ENCODE peak calls at places on chromosome 19, in four cellular contexts. One of them, this sample, is unnamed.

GRCh38 chr19:34141036-34141435 is 31.3 kb upstream of the LSM14A start:
- DNase-seq in K562: no peak
- DNase-seq in GM12878: no peak
- DNase-seq in HepG2: no peak
- DNase-seq in this sample: no peak

GRCh38 chr19:49506575-49507105 is 5.8 kb upstream of the FCGRT start:
- DNase-seq in K562: peak
- DNase-seq in GM12878: no peak
- DNase-seq in HepG2: peak
- DNase-seq in this sample: peak

GRCh38 chr19:48513289-48514122 is 1.9 kb upstream of the LMTK3 start:
- DNase-seq in K562: peak
- DNase-seq in GM12878: no peak
- DNase-seq in HepG2: peak
- DNase-seq in this sample: peak

GRCh38 chr19:457636-458035 is 3.2 kb downstream of the SHC2 start:
- DNase-seq in K562: no peak
- DNase-seq in GM12878: no peak
- DNase-seq in HepG2: no peak
- DNase-seq in this sample: no peak

GRCh38 chr19:13122275-13122878 is 4.3 kb downstream of the NACC1 start:
- DNase-seq in K562: no peak
- DNase-seq in GM12878: no peak
- DNase-seq in HepG2: no peak
- DNase-seq in this sample: no peak

GRCh38 chr19:869245-870177 is 10.0 kb downstream of the CFD start:
- DNase-seq in K562: peak
- DNase-seq in GM12878: no peak
- DNase-seq in HepG2: no peak
- DNase-seq in this sample: peak

GRCh38 chr19:12564016-12564664 is 12.9 kb upstream of the ZNF564 start:
- DNase-seq in K562: peak
- DNase-seq in GM12878: peak
- DNase-seq in HepG2: peak
- DNase-seq in this sample: peak

GRCh38 chr19:8973501-8974091 is 36.6 kb downstream of the MUC16 start:
- DNase-seq in K562: peak
- DNase-seq in GM12878: no peak
- DNase-seq in HepG2: no peak
- DNase-seq in this sample: no peak

GRCh38 chr19:7744871-7745270 is 2.5 kb downstream of the CD209 start:
- DNase-seq in K562: no peak
- DNase-seq in GM12878: no peak
- DNase-seq in HepG2: no peak
- DNase-seq in this sample: no peak

GRCh38 chr19:13872695-13873389 is 4.1 kb upstream of the NANOS3 start:
- DNase-seq in K562: peak
- DNase-seq in GM12878: no peak
- DNase-seq in HepG2: no peak
- DNase-seq in this sample: peak

GRCh38 chr19:43551399-43552197 is 18.6 kb downstream of the ZNF575 start:
- DNase-seq in K562: no peak
- DNase-seq in GM12878: no peak
- DNase-seq in HepG2: no peak
- DNase-seq in this sample: no peak

GRCh38 chr19:7862413-7862951 is 11.7 kb downstream of the PRR36 start:
- DNase-seq in K562: peak
- DNase-seq in GM12878: no peak
- DNase-seq in HepG2: no peak
- DNase-seq in this sample: no peak

GRCh38 chr19:47056416-47056815 is 8.0 kb upstream of the TMEM160 start:
- DNase-seq in K562: no peak
- DNase-seq in GM12878: no peak
- DNase-seq in HepG2: no peak
- DNase-seq in this sample: no peak

GRCh38 chr19:17209126-17210036 is 5.8 kb upstream of the USE1 start:
- DNase-seq in K562: peak
- DNase-seq in GM12878: no peak
- DNase-seq in HepG2: no peak
- DNase-seq in this sample: peak

GRCh38 chr19:16518061-16518460 is 21.9 kb downstream of the C19orf44 start:
- DNase-seq in K562: no peak
- DNase-seq in GM12878: no peak
- DNase-seq in HepG2: no peak
- DNase-seq in this sample: no peak

GRCh38 chr19:34732548-34733255 is 1.3 kb upstream of the ZNF181 start:
- DNase-seq in K562: peak
- DNase-seq in GM12878: no peak
- DNase-seq in HepG2: no peak
- DNase-seq in this sample: no peak

GRCh38 chr19:33719366-33720154 is 77.1 kb upstream of the KCTD15 start:
- DNase-seq in K562: no peak
- DNase-seq in GM12878: no peak
- DNase-seq in HepG2: no peak
- DNase-seq in this sample: no peak

GRCh38 chr19:45294291-45295029 is 28.2 kb downstream of the CKM start:
- DNase-seq in K562: no peak
- DNase-seq in GM12878: no peak
- DNase-seq in HepG2: no peak
- DNase-seq in this sample: no peak

GRCh38 chr19:35120492-35120891 is 4.9 kb downstream of the FXYD3 start:
- DNase-seq in K562: no peak
- DNase-seq in GM12878: no peak
- DNase-seq in HepG2: no peak
- DNase-seq in this sample: no peak

GRCh38 chr19:16446108-16447014 is 25.4 kb downstream of the EPS15L1 start:
- DNase-seq in K562: no peak
- DNase-seq in GM12878: peak
- DNase-seq in HepG2: no peak
- DNase-seq in this sample: no peak

GRCh38 chr19:18340990-18341868 is 831 bp downstream of the PGPEP1 start:
- DNase-seq in K562: peak
- DNase-seq in GM12878: no peak
- DNase-seq in HepG2: peak
- DNase-seq in this sample: no peak

GRCh38 chr19:43482193-43482592 is 16.8 kb upstream of the LYPD3 start:
- DNase-seq in K562: no peak
- DNase-seq in GM12878: no peak
- DNase-seq in HepG2: no peak
- DNase-seq in this sample: no peak

GRCh38 chr19:15288146-15288963 is 44.0 kb downstream of the BRD4 start:
- DNase-seq in K562: no peak
- DNase-seq in GM12878: no peak
- DNase-seq in HepG2: no peak
- DNase-seq in this sample: no peak

GRCh38 chr19:11268783-11269267 is 6.5 kb upstream of the DOCK6 start:
- DNase-seq in K562: peak
- DNase-seq in GM12878: no peak
- DNase-seq in HepG2: peak
- DNase-seq in this sample: no peak

GRCh38 chr19:52566588-52566987 is 3.5 kb upstream of the ZNF701 start:
- DNase-seq in K562: peak
- DNase-seq in GM12878: no peak
- DNase-seq in HepG2: no peak
- DNase-seq in this sample: peak

GRCh38 chr19:583198-583967 is 6.3 kb upstream of the HCN2 start:
- DNase-seq in K562: no peak
- DNase-seq in GM12878: no peak
- DNase-seq in HepG2: no peak
- DNase-seq in this sample: no peak

GRCh38 chr19:39223703-39224279 is 19.7 kb upstream of the SYCN start:
- DNase-seq in K562: peak
- DNase-seq in GM12878: no peak
- DNase-seq in HepG2: no peak
- DNase-seq in this sample: no peak

GRCh38 chr19:38251564-38252051 is 4.6 kb downstream of the PPP1R14A start:
- DNase-seq in K562: no peak
- DNase-seq in GM12878: no peak
- DNase-seq in HepG2: no peak
- DNase-seq in this sample: no peak

GRCh38 chr19:17755977-17756670 is 4.8 kb downstream of the FCHO1 start:
- DNase-seq in K562: peak
- DNase-seq in GM12878: peak
- DNase-seq in HepG2: no peak
- DNase-seq in this sample: peak

GRCh38 chr19:51407631-51408131 is 9.8 kb downstream of the SIGLEC10 start:
- DNase-seq in K562: peak
- DNase-seq in GM12878: no peak
- DNase-seq in HepG2: peak
- DNase-seq in this sample: peak

GRCh38 chr19:33324628-33325027 is 22.3 kb upstream of the CEBPA start:
- DNase-seq in K562: no peak
- DNase-seq in GM12878: no peak
- DNase-seq in HepG2: no peak
- DNase-seq in this sample: no peak

GRCh38 chr19:8880864-8881488 is 48.8 kb downstream of the MBD3L1 start:
- DNase-seq in K562: no peak
- DNase-seq in GM12878: no peak
- DNase-seq in HepG2: no peak
- DNase-seq in this sample: no peak

GRCh38 chr19:44925114-44925891 is 10.9 kb downstream of the APOC1 start:
- DNase-seq in K562: no peak
- DNase-seq in GM12878: no peak
- DNase-seq in HepG2: peak
- DNase-seq in this sample: no peak

GRCh38 chr19:14265285-14266036 is 59.5 kb upstream of the ADGRL1 start:
- DNase-seq in K562: no peak
- DNase-seq in GM12878: no peak
- DNase-seq in HepG2: no peak
- DNase-seq in this sample: no peak

GRCh38 chr19:34974631-34975030 is 10.6 kb upstream of the ZNF792 start:
- DNase-seq in K562: no peak
- DNase-seq in GM12878: no peak
- DNase-seq in HepG2: no peak
- DNase-seq in this sample: no peak

GRCh38 chr19:10206226-10206873 is 11.6 kb upstream of the DNMT1 start:
- DNase-seq in K562: no peak
- DNase-seq in GM12878: no peak
- DNase-seq in HepG2: peak
- DNase-seq in this sample: no peak

GRCh38 chr19:33868076-33868735 is 71.5 kb downstream of the KCTD15 start:
- DNase-seq in K562: no peak
- DNase-seq in GM12878: no peak
- DNase-seq in HepG2: no peak
- DNase-seq in this sample: no peak

GRCh38 chr19:38655148-38655824 is 7.8 kb downstream of the ACTN4 start:
- DNase-seq in K562: no peak
- DNase-seq in GM12878: no peak
- DNase-seq in HepG2: no peak
- DNase-seq in this sample: no peak

GRCh38 chr19:16594681-16595091 is 22.5 kb upstream of the SLC35E1 start:
- DNase-seq in K562: no peak
- DNase-seq in GM12878: no peak
- DNase-seq in HepG2: no peak
- DNase-seq in this sample: no peak

GRCh38 chr19:39166571-39167391 is 30.0 kb upstream of the NCCRP1 start:
- DNase-seq in K562: peak
- DNase-seq in GM12878: no peak
- DNase-seq in HepG2: peak
- DNase-seq in this sample: no peak

GRCh38 chr19:3653865-3654513 is 27.4 kb upstream of the CACTIN start:
- DNase-seq in K562: peak
- DNase-seq in GM12878: no peak
- DNase-seq in HepG2: no peak
- DNase-seq in this sample: no peak
- TF ChIP-seq JUNB in K562: no peak
- TF ChIP-seq JUNB in GM12878: no peak
- TF ChIP-seq JUNB in HepG2: no peak
- TF ChIP-seq JUNB in this sample: no peak

GRCh38 chr19:41111296-41111695 is 2.9 kb upstream of the CYP2F1 start:
- DNase-seq in K562: no peak
- DNase-seq in GM12878: no peak
- DNase-seq in HepG2: no peak
- DNase-seq in this sample: no peak
- H3K27ac ChIP-seq in K562: no peak
- H3K27ac ChIP-seq in GM12878: no peak
- H3K27ac ChIP-seq in HepG2: no peak
- H3K27ac ChIP-seq in this sample: no peak

GRCh38 chr19:19341026-19341425 is 20.4 kb downstream of the MAU2 start:
- DNase-seq in K562: no peak
- DNase-seq in GM12878: no peak
- DNase-seq in HepG2: no peak
- DNase-seq in this sample: no peak

GRCh38 chr19:19343016-19343362 is 22.4 kb downstream of the MAU2 start:
- DNase-seq in K562: no peak
- DNase-seq in GM12878: no peak
- DNase-seq in HepG2: no peak
- DNase-seq in this sample: no peak

GRCh38 chr19:19343762-19344161 is 23.1 kb downstream of the MAU2 start:
- DNase-seq in K562: no peak
- DNase-seq in GM12878: no peak
- DNase-seq in HepG2: no peak
- DNase-seq in this sample: no peak

GRCh38 chr19:19345232-19345631 is 24.6 kb downstream of the MAU2 start:
- DNase-seq in K562: no peak
- DNase-seq in GM12878: no peak
- DNase-seq in HepG2: no peak
- DNase-seq in this sample: no peak

DNA sequence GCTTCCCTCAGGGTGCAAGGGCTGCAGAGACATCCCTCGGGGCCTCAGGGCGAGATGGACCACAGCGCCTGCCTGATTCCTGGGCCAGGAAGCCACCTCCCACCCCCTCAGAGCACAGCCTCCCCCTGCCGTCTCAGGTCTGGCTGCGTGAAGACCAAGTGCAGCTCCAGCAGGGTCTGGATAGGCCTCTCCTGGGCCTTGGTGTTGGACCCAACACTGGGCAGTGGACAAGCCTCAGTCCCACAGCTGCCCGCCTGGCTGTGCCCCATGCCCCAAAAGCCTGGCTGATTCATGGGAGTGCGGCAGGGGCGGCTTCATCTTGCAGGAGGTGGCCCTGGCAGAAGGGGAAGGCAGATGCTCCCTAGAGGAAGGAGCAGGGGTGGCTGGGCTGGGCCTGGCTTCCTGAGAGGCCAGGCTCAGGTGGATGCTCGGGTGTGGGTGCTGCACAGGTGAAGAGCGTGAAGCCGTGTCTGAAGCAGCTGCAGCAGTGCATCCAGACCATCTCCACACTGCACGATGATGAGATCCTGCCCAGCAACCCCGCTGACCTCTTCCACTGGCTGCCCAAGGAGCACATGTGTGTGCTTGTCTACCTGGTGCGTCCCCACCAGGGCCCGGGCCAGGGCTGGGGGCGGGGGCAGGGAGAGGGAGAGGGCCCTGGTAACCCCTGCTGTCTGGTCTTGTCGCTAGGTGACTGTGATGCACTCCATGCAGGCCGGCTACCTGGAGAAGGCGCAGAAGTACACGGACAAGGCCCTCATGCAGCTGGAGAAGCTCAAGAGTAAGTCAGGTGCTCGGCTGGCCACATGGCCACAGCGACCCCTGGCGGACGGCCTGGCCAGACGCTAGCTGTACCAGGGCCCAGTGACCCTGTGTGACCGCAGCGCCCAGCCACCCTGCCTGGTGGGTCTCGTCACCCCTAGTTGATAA is 21.7 kb downstream of the MAU2 start:
- DNase-seq in K562: peak
- DNase-seq in GM12878: no peak
- DNase-seq in HepG2: peak
- DNase-seq in this sample: peak
- TF ChIP-seq CHD4 in K562: no peak
- TF ChIP-seq CHD4 in GM12878: no peak
- TF ChIP-seq CHD4 in HepG2: no peak
- TF ChIP-seq CHD4 in this sample: no peak

GRCh38 chr19:29364999-29365398 is 152.0 kb upstream of the UQCRFS1 start:
- DNase-seq in K562: no peak
- DNase-seq in GM12878: no peak
- DNase-seq in HepG2: no peak
- DNase-seq in this sample: no peak
- TF ChIP-seq JUNB in K562: no peak
- TF ChIP-seq JUNB in GM12878: no peak
- TF ChIP-seq JUNB in HepG2: no peak
- TF ChIP-seq JUNB in this sample: no peak

This sample was measured in A549.